ENCODE peak calls at places on chromosome 18, in seven cellular contexts. K is ovary, G is upper lobe of left lung, M is A549, P is uterus, B is right lobe of liver, A is tibial nerve. E is an unnamed sample.

GRCh38 chr18:31225668-31226067 is 63.0 kb upstream of the DSC1 start:
- DNase-seq in K (no peak), G (no peak), M (no peak), P (no peak), B (no peak), A (no peak), E (no peak)

GRCh38 chr18:47150824-47151366 is 595 bp upstream of the HDHD2 start:
- DNase-seq in K (peak; percentile 12), G (no peak), M (no peak), P (no peak), B (peak; percentile 27), A (no peak), E (no peak)

GRCh38 chr18:31774477-31774785 is 13.8 kb upstream of the SLC25A52 start:
- DNase-seq in K (no peak), G (no peak), M (no peak), P (no peak), B (no peak), A (no peak), E (no peak)

GRCh38 chr18:45566025-45566740 is 49.1 kb upstream of the SLC14A2 start:
- DNase-seq in K (no peak), G (no peak), M (no peak), P (peak; percentile 64), B (no peak), A (peak; percentile 72), E (no peak)

GRCh38 chr18:60538891-60539290 is 166.3 kb upstream of the MC4R start:
- DNase-seq in K (no peak), G (no peak), M (no peak), P (no peak), B (no peak), A (no peak), E (no peak)

GRCh38 chr18:67790527-67790926 is 274.0 kb upstream of the DSEL start:
- DNase-seq in K (no peak), G (no peak), M (no peak), P (no peak), B (no peak), A (no peak), E (no peak)

GRCh38 chr18:24627644-24628315 is 167.3 kb downstream of the HRH4 start:
- DNase-seq in K (no peak), G (no peak), M (no peak), P (no peak), B (no peak), A (no peak), E (no peak)

GRCh38 chr18:33804258-33804657 is 226.2 kb downstream of the ASXL3 start:
- DNase-seq in K (no peak), G (no peak), M (no peak), P (no peak), B (no peak), A (peak; percentile 12), E (no peak)

GRCh38 chr18:59718108-59719057 is 21.2 kb upstream of the CCBE1 start:
- DNase-seq in K (no peak), G (no peak), M (peak; percentile 49), P (no peak), B (no peak), A (no peak), E (no peak)

GRCh38 chr18:5159080-5159479 is 38.0 kb downstream of the AKAIN1 start:
- DNase-seq in K (no peak), G (no peak), M (no peak), P (no peak), B (no peak), A (no peak), E (no peak)

GRCh38 chr18:44514106-44514505 is 166.6 kb upstream of the SETBP1 start:
- DNase-seq in K (no peak), G (no peak), M (no peak), P (no peak), B (no peak), A (no peak), E (no peak)

GRCh38 chr18:23990474-23991410 is 23.8 kb upstream of the TTC39C start:
- DNase-seq in K (no peak), G (no peak), M (no peak), P (no peak), B (no peak), A (no peak), E (no peak)

GRCh38 chr18:1760901-1761300 is 810.4 kb downstream of the METTL4 start:
- DNase-seq in K (no peak), G (no peak), M (no peak), P (no peak), B (no peak), A (no peak), E (no peak)

GRCh38 chr18:25329783-25330182 is 22.2 kb downstream of the ZNF521 start:
- DNase-seq in K (no peak), G (no peak), M (no peak), P (no peak), B (no peak), A (no peak), E (no peak)

GRCh38 chr18:32803571-32803970 is 30.7 kb upstream of the KLHL14 start:
- DNase-seq in K (no peak), G (no peak), M (no peak), P (no peak), B (no peak), A (no peak), E (no peak)

GRCh38 chr18:8765692-8766463 is 60.5 kb downstream of the MTCL1 start:
- DNase-seq in K (no peak), G (no peak), M (no peak), P (no peak), B (no peak), A (no peak), E (no peak)

GRCh38 chr18:61569176-61569892 is 236.1 kb downstream of the CDH20 start:
- DNase-seq in K (no peak), G (no peak), M (no peak), P (no peak), B (no peak), A (no peak), E (no peak)

GRCh38 chr18:22946217-22946616 is 13.1 kb downstream of the RBBP8 start:
- DNase-seq in K (no peak), G (no peak), M (no peak), P (no peak), B (no peak), A (no peak), E (no peak)

GRCh38 chr18:77068890-77069312 is 63.7 kb downstream of the MBP start:
- DNase-seq in K (no peak), G (no peak), M (no peak), P (peak; percentile 22), B (no peak), A (no peak), E (no peak)

GRCh38 chr18:45449761-45450227 is 165.5 kb upstream of the SLC14A2 start:
- DNase-seq in K (peak; percentile 25), G (no peak), M (no peak), P (peak; percentile 73), B (no peak), A (peak; percentile 69), E (peak; percentile 24)

GRCh38 chr18:8696749-8697211 is 8.6 kb upstream of the MTCL1 start:
- DNase-seq in K (peak; percentile 48), G (peak; percentile 68), M (peak; percentile 60), P (peak; percentile 70), B (peak; percentile 73), A (peak; percentile 92), E (peak; percentile 63)

GRCh38 chr18:36304723-36305122 is 7.2 kb downstream of the FHOD3 start:
- DNase-seq in K (no peak), G (no peak), M (no peak), P (no peak), B (no peak), A (no peak), E (no peak)
- H3K4me1 ChIP-seq in K (peaks cover 1% of the 10 kb centered on the region), G (no peaks in the 10 kb centered on the region), M (peaks cover 11% of the 10 kb centered on the region), P (no peaks in the 10 kb centered on the region), B (no peaks in the 10 kb centered on the region), A (no peaks in the 10 kb centered on the region), E (no peaks in the 10 kb centered on the region)

DNA sequence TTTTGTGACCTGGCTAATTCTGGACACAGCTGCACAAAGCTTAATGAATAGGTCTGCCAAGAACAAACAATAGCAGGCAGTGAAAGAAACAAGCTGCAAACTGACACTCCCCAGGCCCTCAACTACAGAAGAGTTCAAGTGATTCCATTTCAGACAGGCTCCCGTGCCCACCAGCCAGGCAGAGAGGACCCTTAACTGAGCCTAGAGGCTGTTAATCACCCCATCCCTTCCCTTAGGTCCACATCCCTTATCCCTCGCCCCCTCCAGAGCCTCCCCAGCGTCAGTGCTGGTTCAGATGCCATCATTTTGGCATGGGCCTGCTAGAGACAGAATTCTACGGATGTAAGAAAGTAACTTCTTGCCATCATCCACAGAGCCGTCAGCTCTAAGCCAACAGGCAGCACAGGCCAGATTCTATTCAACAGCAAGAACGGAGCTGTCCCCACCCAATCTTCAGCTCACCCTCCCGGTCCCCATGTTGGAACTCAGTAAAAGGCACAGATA is 7.2 kb downstream of the CYB5A start:
- DNase-seq in K (peak; percentile 34), G (no peak), M (no peak), P (peak; percentile 67), B (no peak), A (no peak), E (no peak)
- H3K27ac ChIP-seq in K (peak overlapping the region; percentile 78), G (peak overlapping the region; percentile 89), M (no peak overlapping the region), P (peak overlapping the region; percentile 80), B (peak overlapping the region; percentile 95), A (peak overlapping the region; percentile 83), E (peak overlapping the region; percentile 75)

GRCh38 chr18:79915161-79916127 is 36.0 kb downstream of the SLC66A2 start:
- DNase-seq in K (no peak), G (peak; percentile 65), M (no peak), P (no peak), B (no peak), A (no peak), E (peak; percentile 16)
- TF ChIP-seq POLR2A in K (no peak), G (no peak), M (no peak), P (no peak), B (no peak), A (no peak), E (no peak)

GRCh38 chr18:79400091-79400590 is 4.4 kb downstream of the NFATC1 start:
- DNase-seq in K (peak; percentile 51), G (peak; percentile 95), M (peak; percentile 32), P (peak; percentile 67), B (peak; percentile 66), A (peak; percentile 82), E (no peak)

GRCh38 chr18:79400591-79401381 is 5.1 kb downstream of the NFATC1 start:
- DNase-seq in K (no peak), G (peak; percentile 72), M (no peak), P (no peak), B (peak; percentile 29), A (no peak), E (no peak)

GRCh38 chr18:79402209-79402576 is 6.5 kb downstream of the NFATC1 start:
- DNase-seq in K (no peak), G (peak; percentile 77), M (no peak), P (no peak), B (peak; percentile 20), A (no peak), E (no peak)

GRCh38 chr18:79402977-79403722 is 7.4 kb downstream of the NFATC1 start:
- DNase-seq in K (no peak), G (peak; percentile 85), M (no peak), P (peak; percentile 64), B (peak; percentile 60), A (peak; percentile 67), E (peak; percentile 78)

DNA sequence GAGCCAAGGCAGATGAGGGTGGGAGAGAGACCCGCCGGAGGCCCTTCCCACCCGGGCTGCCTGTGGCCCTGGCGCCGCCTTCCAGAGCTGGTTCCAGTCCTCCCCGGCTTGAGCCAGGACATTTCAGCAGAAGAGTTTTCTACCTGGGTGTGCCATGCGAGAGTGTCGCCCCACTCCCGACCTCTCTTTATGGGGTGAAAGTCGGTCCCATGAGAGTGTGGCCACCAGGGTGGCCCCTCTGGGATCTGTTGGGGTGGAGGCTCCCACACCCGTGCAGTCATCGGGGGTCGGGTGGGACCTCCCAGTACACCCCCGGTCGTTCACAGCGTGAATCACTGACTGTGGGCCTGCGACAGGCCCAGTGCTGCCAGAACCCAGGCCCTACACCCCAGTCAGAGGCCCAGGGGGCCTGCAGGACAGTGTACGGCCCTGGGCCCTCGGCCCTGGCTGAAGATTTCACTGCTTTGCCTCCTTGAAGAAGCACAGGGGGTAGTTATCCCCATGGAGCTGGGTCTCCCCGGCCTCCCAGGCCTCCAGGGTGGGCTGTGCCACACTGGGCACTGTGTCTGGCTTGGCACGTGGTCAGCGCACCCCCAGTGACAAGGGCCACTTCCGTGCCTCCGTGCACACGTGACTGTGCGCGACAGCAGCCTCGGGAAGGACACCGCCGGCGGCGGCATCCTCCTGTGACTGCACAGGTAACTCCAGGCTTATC is 5.9 kb downstream of the NFATC1 start:
- DNase-seq in K (no peak), G (peak; percentile 85), M (no peak), P (no peak), B (peak; percentile 31), A (no peak), E (no peak)
- H3K4me1 ChIP-seq in K (peaks cover 7% of the 10 kb centered on the region), G (peaks cover 70% of the 10 kb centered on the region), M (no peaks in the 10 kb centered on the region), P (no peaks in the 10 kb centered on the region), B (peaks cover 3% of the 10 kb centered on the region), A (peaks cover 34% of the 10 kb centered on the region), E (no peaks in the 10 kb centered on the region)

E was measured in breast epithelium.